ENCODE peak calls at places on chromosome 1, in ten cellular contexts. L is tibial artery, B is prostate gland, X is mammary epithelial cell, M is lung, N is adrenal gland, Y is AG04450, Z is cardiac muscle cell, T is psoas muscle, W is fibroblast of lung. V is an unnamed sample.

GRCh38 chr1:211521102-211521815 is 29.3 kb upstream of the RD3 start:
- DNase-seq in L (no peak), B (no peak), X (no peak), M (no peak), N (peak), Y (no peak), Z (no peak), T (no peak), W (no peak), V (no peak)

GRCh38 chr1:4171480-4172450 is 271.7 kb upstream of the C1orf174 start:
- DNase-seq in L (no peak), B (no peak), X (no peak), M (no peak), N (no peak), Y (no peak), Z (no peak), T (no peak), W (no peak), V (peak)

GRCh38 chr1:32333251-32333963 is 2.6 kb downstream of the MARCKSL1 start:
- DNase-seq in L (no peak), B (no peak), X (no peak), M (no peak), N (no peak), Y (no peak), Z (no peak), T (no peak), W (no peak), V (no peak)

GRCh38 chr1:38102576-38102975 is 56.0 kb upstream of the POU3F1 start:
- DNase-seq in L (no peak), B (no peak), X (no peak), M (no peak), N (no peak), Y (no peak), Z (no peak), T (no peak), W (no peak), V (no peak)

GRCh38 chr1:38527373-38527966 is 332.1 kb downstream of the RRAGC start:
- DNase-seq in L (no peak), B (peak), X (no peak), M (peak), N (no peak), Y (no peak), Z (no peak), T (no peak), W (no peak), V (no peak)

GRCh38 chr1:99334991-99335390 is 70.7 kb downstream of the PLPPR4 start:
- DNase-seq in L (no peak), B (no peak), X (no peak), M (no peak), N (no peak), Y (no peak), Z (no peak), T (no peak), W (no peak), V (no peak)

GRCh38 chr1:47393141-47393540 is 22.9 kb upstream of the FOXE3 start:
- DNase-seq in L (no peak), B (no peak), X (no peak), M (no peak), N (no peak), Y (no peak), Z (no peak), T (no peak), W (peak), V (no peak)

GRCh38 chr1:167631987-167632680 is 2.1 kb downstream of the RCSD1 start:
- DNase-seq in L (no peak), B (no peak), X (no peak), M (no peak), N (peak), Y (no peak), Z (no peak), T (no peak), W (no peak), V (no peak)

GRCh38 chr1:48470506-48470905 is 1.5 kb downstream of the SPATA6 start:
- DNase-seq in L (peak), B (peak), X (peak), M (peak), N (peak), Y (no peak), Z (peak), T (peak), W (peak), V (peak)

GRCh38 chr1:56034847-56035483 is 544.4 kb downstream of the PLPP3 start:
- DNase-seq in L (no peak), B (no peak), X (no peak), M (no peak), N (no peak), Y (no peak), Z (no peak), T (no peak), W (no peak), V (no peak)

GRCh38 chr1:27119270-27119618 is 35.7 kb downstream of the SLC9A1 start:
- DNase-seq in L (peak), B (no peak), X (no peak), M (no peak), N (no peak), Y (no peak), Z (no peak), T (no peak), W (no peak), V (no peak)

GRCh38 chr1:23615423-23615822 is 56.1 kb upstream of the ID3 start:
- DNase-seq in L (no peak), B (no peak), X (no peak), M (no peak), N (no peak), Y (no peak), Z (no peak), T (no peak), W (no peak), V (no peak)

GRCh38 chr1:56527548-56528302 is 51.6 kb downstream of the PLPP3 start:
- DNase-seq in L (no peak), B (no peak), X (no peak), M (no peak), N (no peak), Y (no peak), Z (no peak), T (no peak), W (no peak), V (no peak)

GRCh38 chr1:202579806-202580205 is 130.4 kb downstream of the SYT2 start:
- DNase-seq in L (no peak), B (no peak), X (no peak), M (no peak), N (no peak), Y (peak), Z (no peak), T (no peak), W (peak), V (peak)

GRCh38 chr1:167821969-167822685 is 91.8 kb downstream of the ADCY10 start:
- DNase-seq in L (no peak), B (no peak), X (no peak), M (no peak), N (no peak), Y (no peak), Z (no peak), T (no peak), W (peak), V (no peak)

GRCh38 chr1:43958351-43959255 is 11.2 kb upstream of the DPH2 start:
- DNase-seq in L (no peak), B (no peak), X (no peak), M (no peak), N (no peak), Y (no peak), Z (no peak), T (no peak), W (no peak), V (no peak)

GRCh38 chr1:81217058-81217457 is 583.7 kb upstream of the ADGRL2 start:
- DNase-seq in L (no peak), B (no peak), X (no peak), M (no peak), N (no peak), Y (no peak), Z (no peak), T (no peak), W (no peak), V (no peak)

GRCh38 chr1:200671235-200671786 is 1.6 kb upstream of the DDX59 start:
- DNase-seq in L (no peak), B (no peak), X (no peak), M (no peak), N (no peak), Y (no peak), Z (no peak), T (no peak), W (no peak), V (no peak)
- H3K4me3 ChIP-seq in L (no peak), B (no peak), X (no peak), M (no peak), N (no peak), Y (no peak), Z (no peak), T (peak), W (peak), V (no peak)

GRCh38 chr1:117563492-117563875 is 42.4 kb upstream of the TENT5C start:
- DNase-seq in L (no peak), B (no peak), X (no peak), M (no peak), N (no peak), Y (no peak), Z (no peak), T (no peak), W (no peak), V (no peak)
- H3K27ac ChIP-seq in L (no peak), B (peak), X (no peak), M (peak), N (no peak), Y (no peak), Z (no peak), T (no peak), W (no peak), V (no peak)

GRCh38 chr1:220457982-220458381 is 70.0 kb upstream of the MARK1 start:
- DNase-seq in L (no peak), B (no peak), X (no peak), M (no peak), N (no peak), Y (no peak), Z (no peak), T (no peak), W (no peak), V (no peak)

GRCh38 chr1:220458936-220459335 is 69.0 kb upstream of the MARK1 start:
- DNase-seq in L (no peak), B (no peak), X (no peak), M (no peak), N (no peak), Y (no peak), Z (no peak), T (no peak), W (no peak), V (no peak)

GRCh38 chr1:220462756-220463155 is 65.2 kb upstream of the MARK1 start:
- DNase-seq in L (no peak), B (no peak), X (no peak), M (no peak), N (no peak), Y (no peak), Z (peak), T (no peak), W (no peak), V (no peak)
- TF ChIP-seq CTCF in L (no peak), B (no peak), X (no peak), M (no peak), N (no peak), Y (no peak), Z (no peak), T (no peak), W (no peak), V (no peak)

GRCh38 chr1:50047916-50048694 is 24.4 kb upstream of the AGBL4 start:
- DNase-seq in L (no peak), B (no peak), X (no peak), M (no peak), N (peak), Y (no peak), Z (peak), T (peak), W (no peak), V (peak)
- H3K4me3 ChIP-seq in L (peak), B (no peak), X (no peak), M (no peak), N (peak), Y (no peak), Z (no peak), T (peak), W (no peak), V (peak)

GRCh38 chr1:1560178-1560577 is 14.5 kb downstream of the SSU72 start:
- DNase-seq in L (no peak), B (no peak), X (no peak), M (no peak), N (no peak), Y (no peak), Z (no peak), T (no peak), W (no peak), V (no peak)
- H3K27ac ChIP-seq in L (no peak), B (no peak), X (no peak), M (no peak), N (no peak), Y (no peak), Z (no peak), T (no peak), W (no peak), V (no peak)

DNA sequence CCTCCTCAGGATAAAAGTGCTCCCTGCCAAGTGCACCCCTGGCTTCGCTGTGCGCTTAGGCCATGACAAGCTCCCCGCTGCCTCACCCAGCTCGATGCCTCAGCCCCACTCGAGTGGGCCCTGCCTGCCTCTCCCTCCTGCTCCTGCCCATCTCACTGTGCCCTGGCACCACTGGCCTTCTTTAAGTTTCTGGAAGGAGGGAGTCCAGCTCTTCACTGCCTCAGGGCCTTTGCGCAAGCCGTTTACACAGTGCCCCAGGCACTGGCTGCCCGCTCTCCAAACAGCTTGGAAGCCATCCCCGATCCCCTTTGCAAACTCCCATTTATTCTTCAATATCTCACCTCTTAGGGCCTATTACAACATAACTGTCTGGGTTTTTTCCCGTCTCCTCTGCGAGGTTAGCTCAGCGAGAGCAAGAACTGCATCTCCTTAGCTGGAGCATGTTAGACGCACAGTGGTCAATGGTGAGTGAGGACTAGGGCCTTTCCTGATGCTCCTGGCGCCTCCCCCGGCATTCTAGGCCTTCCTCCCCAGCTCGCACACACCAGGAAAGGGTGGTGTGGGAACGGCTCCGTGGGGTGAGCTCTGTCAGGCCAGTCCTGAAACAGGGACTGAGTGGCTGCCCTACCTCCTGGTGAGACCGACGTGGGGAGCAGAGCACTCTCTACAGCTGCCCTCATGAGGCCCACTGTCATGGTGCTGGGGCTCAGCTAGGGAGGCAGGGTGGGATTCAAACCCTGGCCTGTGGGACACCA is 31.9 kb downstream of the PODN start:
- DNase-seq in L (no peak), B (no peak), X (no peak), M (no peak), N (no peak), Y (no peak), Z (no peak), T (no peak), W (no peak), V (no peak)
- TF ChIP-seq CTCF in L (no peak), B (no peak), X (no peak), M (no peak), N (no peak), Y (no peak), Z (no peak), T (no peak), W (no peak), V (no peak)

GRCh38 chr1:150282558-150282958 is 204 bp downstream of the CIART start:
- DNase-seq in L (peak), B (peak), X (no peak), M (peak), N (peak), Y (no peak), Z (no peak), T (no peak), W (no peak), V (no peak)

GRCh38 chr1:150283260-150283659 is 906 bp downstream of the CIART start:
- DNase-seq in L (no peak), B (no peak), X (no peak), M (no peak), N (no peak), Y (no peak), Z (no peak), T (no peak), W (no peak), V (no peak)

GRCh38 chr1:150281221-150281757 is 1.1 kb upstream of the CIART start:
- DNase-seq in L (peak), B (peak), X (peak), M (peak), N (peak), Y (no peak), Z (peak), T (peak), W (peak), V (peak)

GRCh38 chr1:150280138-150280707 is 2.1 kb upstream of the CIART start:
- DNase-seq in L (no peak), B (no peak), X (no peak), M (no peak), N (no peak), Y (no peak), Z (no peak), T (no peak), W (no peak), V (no peak)

DNA sequence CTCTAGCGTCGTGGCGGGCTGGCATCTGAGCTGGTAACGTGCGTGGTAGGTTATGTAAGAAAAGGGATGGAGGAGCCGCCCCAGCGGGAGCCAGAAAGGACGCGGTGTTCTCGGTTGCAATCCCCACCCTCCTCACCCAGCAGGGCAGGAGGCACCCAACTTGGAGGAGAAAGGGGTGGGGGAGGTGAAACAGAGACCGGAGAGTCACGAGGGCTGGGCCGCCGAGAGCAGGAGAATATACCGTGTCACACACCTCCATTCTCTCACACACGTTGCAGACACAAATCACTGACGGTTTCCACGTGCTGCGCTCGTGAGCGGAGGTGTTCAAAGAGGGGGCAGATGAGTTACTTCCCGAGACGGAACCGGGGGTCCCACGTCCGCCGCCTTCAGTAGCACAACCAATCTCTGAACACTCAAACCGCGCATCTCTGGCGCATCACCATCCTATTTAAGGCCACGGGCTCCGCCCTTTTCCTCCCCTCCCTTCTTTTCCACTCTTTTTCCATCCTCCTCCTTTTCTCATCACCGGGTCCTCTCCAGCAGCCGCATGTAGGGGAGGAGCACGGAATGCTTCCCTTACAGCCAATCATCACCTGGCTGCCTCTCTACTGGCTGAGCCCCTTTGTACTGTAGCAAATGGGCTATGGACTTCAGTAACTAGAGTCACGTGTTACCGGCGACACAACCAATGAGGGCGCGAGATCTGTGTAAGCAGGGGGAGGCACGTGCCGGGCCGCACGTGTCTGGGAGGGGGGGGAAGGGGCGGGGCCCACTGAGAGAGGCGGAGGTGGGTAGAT is at the start of gene CIART:
- DNase-seq in L (peak), B (peak), X (peak), M (peak), N (peak), Y (peak), Z (peak), T (peak), W (peak), V (peak)
- H3K4me3 ChIP-seq in L (peak), B (peak), X (peak), M (peak), N (peak), Y (peak), Z (peak), T (peak), W (peak), V (peak)

GRCh38 chr1:227744668-227745067 is 9.4 kb downstream of the SNAP47 start:
- DNase-seq in L (no peak), B (no peak), X (no peak), M (no peak), N (no peak), Y (no peak), Z (no peak), T (no peak), W (no peak), V (no peak)
- H3K27ac ChIP-seq in L (no peak), B (no peak), X (no peak), M (no peak), N (no peak), Y (no peak), Z (no peak), T (no peak), W (no peak), V (no peak)

V was measured in coronary artery.